ENCODE peak calls at places on chromosomes 3 and 15, in eight cellular contexts. R, X, E, M, C, P, F and V are unnamed samples.

GRCh38 chr15:99507732-99508571 is 57.8 kb upstream of the MEF2A start:
- DNase-seq in C (no peak), R (peak), M (no peak), F (no peak), X (no peak), E (no peak), P (no peak), V (no peak)

GRCh38 chr3:184568918-184569829 is 7.6 kb downstream of the EPHB3 start:
- DNase-seq in R (peak), M (no peak), P (no peak), C (no peak), X (peak), F (no peak), E (no peak), V (peak)

GRCh38 chr3:179840985-179841384 is 188.1 kb downstream of the USP13 start:
- DNase-seq in X (no peak), F (no peak), P (no peak), M (no peak), E (no peak), C (no peak), R (no peak), V (no peak)

GRCh38 chr3:127804141-127804540 is 18.2 kb downstream of the MGLL start:
- DNase-seq in C (no peak), X (no peak), R (no peak), P (no peak), M (no peak), E (no peak), F (no peak), V (no peak)

GRCh38 chr3:24389108-24390090 is 105.3 kb downstream of the THRB start:
- DNase-seq in F (no peak), E (no peak), R (no peak), C (no peak), X (no peak), M (no peak), P (no peak), V (peak)

GRCh38 chr3:97952872-97953271 is 19.4 kb downstream of the RIOX2 start:
- DNase-seq in M (no peak), F (no peak), E (no peak), R (no peak), P (no peak), X (no peak), C (no peak), V (no peak)

GRCh38 chr3:167740961-167741587 is 5.6 kb downstream of the SERPINI1 start:
- DNase-seq in P (no peak), C (no peak), M (peak), R (peak), X (peak), F (peak), E (peak), V (peak)

GRCh38 chr3:55330756-55331155 is 156.3 kb downstream of the WNT5A start:
- DNase-seq in E (no peak), R (no peak), X (no peak), P (no peak), F (no peak), C (no peak), M (no peak), V (no peak)

GRCh38 chr15:71538181-71538580 is 272.2 kb upstream of the NR2E3 start:
- DNase-seq in R (no peak), C (no peak), F (no peak), P (no peak), X (no peak), E (no peak), M (no peak), V (no peak)

GRCh38 chr3:52205727-52206372 is 7.9 kb downstream of the ALAS1 start:
- DNase-seq in M (no peak), R (no peak), E (no peak), P (no peak), F (no peak), C (no peak), X (no peak), V (no peak)

GRCh38 chr3:59866076-59866475 is 816.3 kb upstream of the CFAP20DC start:
- DNase-seq in F (no peak), C (no peak), E (no peak), R (no peak), X (no peak), P (no peak), M (no peak), V (no peak)

GRCh38 chr3:127483902-127484591 is 106.5 kb downstream of the TPRA1 start:
- DNase-seq in P (peak), M (no peak), R (no peak), C (no peak), X (no peak), F (no peak), E (no peak), V (no peak)

GRCh38 chr3:195197764-195198423 is 73.1 kb downstream of the XXYLT1 start:
- DNase-seq in E (peak), M (no peak), R (no peak), C (no peak), F (no peak), X (peak), P (no peak), V (no peak)

GRCh38 chr3:124885466-124886167 is 1.5 kb downstream of the ITGB5 start:
- DNase-seq in F (no peak), C (no peak), R (peak), M (no peak), P (no peak), X (peak), E (no peak), V (peak)

GRCh38 chr15:83206387-83206970 is 1.1 kb downstream of the HDGFL3 start:
- DNase-seq in E (no peak), R (no peak), F (peak), X (no peak), M (no peak), C (no peak), P (no peak), V (peak)

GRCh38 chr3:119575507-119575906 is 3.8 kb upstream of the ADPRH start:
- DNase-seq in C (no peak), X (no peak), F (no peak), P (no peak), M (no peak), E (no peak), R (no peak), V (no peak)

GRCh38 chr3:25021816-25022215 is 406.2 kb upstream of the RARB start:
- DNase-seq in P (no peak), F (no peak), R (no peak), M (peak), X (peak), E (no peak), C (no peak), V (peak)

GRCh38 chr3:3127432-3128010 is 781 bp downstream of the TRNT1 start:
- DNase-seq in X (no peak), P (no peak), C (no peak), M (peak), F (peak), E (no peak), R (peak), V (peak)

GRCh38 chr3:120438971-120439370 is 11.8 kb downstream of the FSTL1 start:
- DNase-seq in R (no peak), P (no peak), F (no peak), M (no peak), E (no peak), X (peak), C (no peak), V (no peak)

GRCh38 chr3:32872487-32873382 is 54.9 kb downstream of the TRIM71 start:
- DNase-seq in P (no peak), E (no peak), R (no peak), X (no peak), F (no peak), M (no peak), C (no peak), V (no peak)

GRCh38 chr15:99614749-99615288 is 49.0 kb downstream of the MEF2A start:
- DNase-seq in C (no peak), X (no peak), P (no peak), M (no peak), F (no peak), E (no peak), R (no peak), V (no peak)

GRCh38 chr3:13598926-13599886 is 50.3 kb downstream of the FBLN2 start:
- DNase-seq in P (no peak), C (no peak), R (no peak), E (no peak), M (no peak), F (no peak), X (no peak), V (peak)

GRCh38 chr15:58957101-58957973 is 23.9 kb upstream of the SLTM start:
- DNase-seq in C (no peak), R (peak), F (peak), X (peak), P (no peak), M (peak), E (peak), V (peak)

DNA sequence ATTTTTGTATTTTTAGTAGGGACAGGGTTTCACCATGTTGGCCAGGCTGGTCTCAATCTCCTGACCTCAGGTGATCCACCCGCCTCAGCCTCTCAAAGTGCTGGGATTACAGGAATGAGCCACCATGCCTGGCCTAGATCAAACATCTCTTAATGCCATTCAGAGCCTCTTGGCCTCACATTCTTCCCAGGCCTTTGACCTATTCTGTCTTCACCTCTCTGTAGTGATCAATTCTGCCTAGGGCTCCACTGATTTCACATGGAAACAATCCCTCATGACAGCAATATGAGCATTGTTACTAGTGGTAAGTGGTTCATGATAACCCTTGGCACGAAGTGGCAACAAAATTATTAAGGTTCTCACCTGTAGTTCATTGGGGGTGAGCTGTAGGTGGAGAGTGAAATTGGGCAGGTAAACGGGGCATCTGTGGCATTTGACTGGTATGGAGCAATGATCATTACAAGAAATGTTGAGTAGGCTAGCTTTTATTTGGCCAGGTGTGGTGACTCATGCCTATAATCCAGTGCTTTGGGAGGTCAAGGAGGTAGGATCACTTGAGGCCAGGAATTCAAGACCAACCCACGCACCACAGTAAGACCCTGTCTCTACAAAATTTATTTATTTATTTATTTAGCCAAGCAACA is 4.8 kb upstream of the ARPIN start:
- DNase-seq in P (no peak), R (no peak), M (no peak), C (no peak), E (no peak), X (no peak), F (no peak), V (no peak)
- TF ChIP-seq POLR2AphosphoS5 in P (no peak), R (no peak), M (no peak), C (no peak), E (no peak), X (no peak), F (no peak), V (no peak)

GRCh38 chr3:159854500-159855124 is 134.0 kb upstream of the IL12A start:
- DNase-seq in P (no peak), R (no peak), E (peak), M (peak), X (peak), C (no peak), F (no peak), V (no peak)

GRCh38 chr3:159852821-159853505 is 135.7 kb upstream of the IL12A start:
- DNase-seq in P (no peak), F (no peak), X (peak), C (no peak), R (no peak), E (no peak), M (no peak), V (peak)

GRCh38 chr3:159855599-159856495 is 132.8 kb upstream of the IL12A start:
- DNase-seq in R (peak), P (no peak), M (no peak), F (no peak), C (no peak), X (peak), E (no peak), V (no peak)

GRCh38 chr3:159852256-159852655 is 136.4 kb upstream of the IL12A start:
- DNase-seq in C (no peak), P (no peak), R (no peak), F (no peak), E (no peak), M (no peak), X (peak), V (no peak)

GRCh38 chr3:159853506-159853864 is 135.2 kb upstream of the IL12A start:
- DNase-seq in C (no peak), P (no peak), X (no peak), M (no peak), F (no peak), R (no peak), E (no peak), V (no peak)
- H3K4me2 ChIP-seq in C (no peak), P (peak), X (peak), M (no peak), F (no peak), R (peak), E (peak), V (no peak)

DNA sequence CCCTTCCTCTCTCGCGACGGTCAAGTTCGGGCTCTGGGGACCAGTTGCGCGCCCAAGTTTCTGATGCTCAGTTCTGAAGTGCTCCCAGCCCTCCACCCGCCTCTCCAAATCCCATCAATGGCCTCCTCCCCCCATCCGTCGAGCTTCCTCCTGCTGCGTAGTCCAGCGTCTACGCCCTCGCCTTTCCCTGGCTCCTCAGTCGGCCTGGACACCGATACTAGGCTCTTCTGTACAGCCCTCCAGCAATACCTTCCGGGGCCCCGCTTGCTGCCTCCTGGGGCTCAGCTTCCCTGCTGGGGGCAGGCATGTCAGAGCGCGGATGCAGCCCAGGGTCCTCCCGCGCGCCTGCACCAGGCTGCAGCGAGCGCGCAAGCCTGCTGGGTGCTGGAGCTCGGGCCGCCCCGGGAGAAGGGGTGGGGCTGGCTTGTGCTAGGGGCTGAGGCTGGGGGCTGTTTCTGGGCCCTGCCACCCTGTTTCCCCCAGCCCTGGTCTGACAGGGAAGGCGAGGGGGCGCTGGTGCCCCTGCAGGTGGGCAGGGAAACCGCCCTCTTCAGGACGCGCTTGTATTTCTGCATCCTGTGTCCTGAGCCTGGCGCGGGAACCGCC is 353.3 kb upstream of the SUCLG2 start:
- DNase-seq in M (no peak), X (no peak), C (peak), R (peak), P (no peak), F (no peak), E (no peak), V (peak)
- TF ChIP-seq CTCF in M (no peak), X (no peak), C (peak), R (no peak), P (no peak), F (no peak), E (no peak), V (peak)

GRCh38 chr3:36943601-36944000 is 1.3 kb downstream of the TRANK1 start:
- DNase-seq in M (no peak), F (no peak), R (no peak), P (no peak), E (no peak), C (no peak), X (no peak), V (peak)

GRCh38 chr3:36944641-36945270 is at the start of gene TRANK1:
- DNase-seq in F (no peak), C (no peak), P (no peak), R (no peak), M (no peak), X (peak), E (no peak), V (peak)

GRCh38 chr3:36945326-36945980 is 599 bp upstream of the TRANK1 start:
- DNase-seq in X (no peak), E (no peak), C (no peak), R (no peak), M (no peak), P (no peak), F (no peak), V (peak)

GRCh38 chr3:36942632-36943248 is 2.1 kb downstream of the TRANK1 start:
- DNase-seq in M (no peak), P (no peak), X (no peak), C (no peak), F (no peak), E (no peak), R (no peak), V (no peak)

GRCh38 chr3:36944012-36944640 is 728 bp downstream of the TRANK1 start:
- DNase-seq in R (peak), P (no peak), F (no peak), M (no peak), X (peak), C (no peak), E (no peak), V (peak)
- TF ChIP-seq POLR2AphosphoS5 in R (no peak), P (no peak), F (no peak), M (no peak), X (no peak), C (no peak), E (no peak), V (peak)